ENCODE peak calls at places on chromosomes 16 and 17, in eight cellular contexts. One of them, this sample, is unnamed.

GRCh38 chr17:17305282-17305801 is 2.2 kb downstream of the NT5M start:
- DNase-seq in upper lobe of right lung: no peak
- DNase-seq in left lung: peak; percentile 39
- DNase-seq in transverse colon: peak; percentile 57
- DNase-seq in psoas muscle: no peak
- DNase-seq in tibial nerve: no peak
- DNase-seq in heart left ventricle: no peak
- DNase-seq in body of pancreas: peak; percentile 25
- DNase-seq in this sample: no peak

GRCh38 chr16:52265446-52265861 is 281.5 kb downstream of the TOX3 start:
- DNase-seq in body of pancreas: no peak
- DNase-seq in upper lobe of right lung: no peak
- DNase-seq in transverse colon: no peak
- DNase-seq in psoas muscle: no peak
- DNase-seq in left lung: no peak
- DNase-seq in tibial nerve: no peak
- DNase-seq in heart left ventricle: no peak
- DNase-seq in this sample: no peak

GRCh38 chr17:4599505-4600281 is 15.4 kb downstream of the SMTNL2 start:
- DNase-seq in tibial nerve: no peak
- DNase-seq in heart left ventricle: peak; percentile 79
- DNase-seq in left lung: peak; percentile 68
- DNase-seq in psoas muscle: peak; percentile 92
- DNase-seq in body of pancreas: no peak
- DNase-seq in upper lobe of right lung: no peak
- DNase-seq in transverse colon: no peak
- DNase-seq in this sample: no peak

GRCh38 chr16:72974142-72974769 is 73.7 kb downstream of the ZFHX3 start:
- DNase-seq in body of pancreas: peak; percentile 88
- DNase-seq in left lung: no peak
- DNase-seq in tibial nerve: no peak
- DNase-seq in heart left ventricle: no peak
- DNase-seq in transverse colon: no peak
- DNase-seq in psoas muscle: no peak
- DNase-seq in upper lobe of right lung: no peak
- DNase-seq in this sample: no peak

GRCh38 chr16:81755915-81756644 is 23.0 kb upstream of the PLCG2 start:
- DNase-seq in body of pancreas: no peak
- DNase-seq in tibial nerve: no peak
- DNase-seq in upper lobe of right lung: no peak
- DNase-seq in left lung: no peak
- DNase-seq in heart left ventricle: peak; percentile 58
- DNase-seq in psoas muscle: peak; percentile 53
- DNase-seq in transverse colon: no peak
- DNase-seq in this sample: no peak

GRCh38 chr17:6269474-6269873 is 165.4 kb downstream of the AIPL1 start:
- DNase-seq in body of pancreas: no peak
- DNase-seq in psoas muscle: no peak
- DNase-seq in left lung: no peak
- DNase-seq in transverse colon: peak; percentile 10
- DNase-seq in upper lobe of right lung: no peak
- DNase-seq in heart left ventricle: peak; percentile 42
- DNase-seq in tibial nerve: no peak
- DNase-seq in this sample: no peak

GRCh38 chr17:59707182-59707970 is at the start of the genes PTRH2 and VMP1:
- DNase-seq in left lung: peak; percentile 99
- DNase-seq in heart left ventricle: peak; percentile 99
- DNase-seq in tibial nerve: peak; percentile 96
- DNase-seq in body of pancreas: peak; percentile 99
- DNase-seq in transverse colon: peak; percentile 98
- DNase-seq in upper lobe of right lung: peak; percentile 99
- DNase-seq in psoas muscle: peak; percentile 99
- DNase-seq in this sample: peak; percentile 98

GRCh38 chr17:80632046-80632581 is 87.5 kb downstream of the RPTOR start:
- DNase-seq in upper lobe of right lung: no peak
- DNase-seq in left lung: no peak
- DNase-seq in heart left ventricle: no peak
- DNase-seq in tibial nerve: no peak
- DNase-seq in transverse colon: no peak
- DNase-seq in body of pancreas: no peak
- DNase-seq in psoas muscle: no peak
- DNase-seq in this sample: no peak

GRCh38 chr16:68206224-68206623 is 29.7 kb downstream of the ESRP2 start:
- DNase-seq in heart left ventricle: no peak
- DNase-seq in upper lobe of right lung: no peak
- DNase-seq in tibial nerve: no peak
- DNase-seq in left lung: no peak
- DNase-seq in psoas muscle: no peak
- DNase-seq in transverse colon: no peak
- DNase-seq in body of pancreas: no peak
- DNase-seq in this sample: no peak

GRCh38 chr16:68367440-68367839 is 56.6 kb downstream of the PRMT7 start:
- DNase-seq in tibial nerve: no peak
- DNase-seq in transverse colon: no peak
- DNase-seq in heart left ventricle: no peak
- DNase-seq in left lung: no peak
- DNase-seq in upper lobe of right lung: no peak
- DNase-seq in body of pancreas: no peak
- DNase-seq in psoas muscle: no peak
- DNase-seq in this sample: no peak

GRCh38 chr17:71578446-71578845 is 542.4 kb upstream of the SOX9 start:
- DNase-seq in left lung: no peak
- DNase-seq in upper lobe of right lung: no peak
- DNase-seq in heart left ventricle: no peak
- DNase-seq in tibial nerve: no peak
- DNase-seq in body of pancreas: no peak
- DNase-seq in transverse colon: no peak
- DNase-seq in psoas muscle: no peak
- DNase-seq in this sample: no peak

GRCh38 chr16:30535106-30535776 is 583 bp upstream of the ZNF747 start:
- DNase-seq in tibial nerve: no peak
- DNase-seq in upper lobe of right lung: no peak
- DNase-seq in transverse colon: no peak
- DNase-seq in heart left ventricle: no peak
- DNase-seq in body of pancreas: no peak
- DNase-seq in psoas muscle: no peak
- DNase-seq in left lung: no peak
- DNase-seq in this sample: no peak

GRCh38 chr17:77666881-77667395 is 291.6 kb upstream of the TNRC6C start:
- DNase-seq in psoas muscle: no peak
- DNase-seq in tibial nerve: no peak
- DNase-seq in heart left ventricle: no peak
- DNase-seq in left lung: no peak
- DNase-seq in transverse colon: peak; percentile 17
- DNase-seq in upper lobe of right lung: peak; percentile 33
- DNase-seq in body of pancreas: no peak
- DNase-seq in this sample: no peak

GRCh38 chr17:82330322-82331239 is 3.0 kb downstream of the SECTM1 start:
- DNase-seq in upper lobe of right lung: peak; percentile 72
- DNase-seq in left lung: no peak
- DNase-seq in tibial nerve: no peak
- DNase-seq in psoas muscle: peak; percentile 75
- DNase-seq in heart left ventricle: peak; percentile 61
- DNase-seq in body of pancreas: no peak
- DNase-seq in transverse colon: peak; percentile 68
- DNase-seq in this sample: no peak

GRCh38 chr17:47982645-47983440 is 11.9 kb downstream of the CDK5RAP3 start:
- DNase-seq in transverse colon: no peak
- DNase-seq in heart left ventricle: no peak
- DNase-seq in upper lobe of right lung: no peak
- DNase-seq in tibial nerve: no peak
- DNase-seq in left lung: no peak
- DNase-seq in psoas muscle: no peak
- DNase-seq in body of pancreas: no peak
- DNase-seq in this sample: no peak

GRCh38 chr17:42521036-42521435 is 15.0 kb upstream of the NAGLU start:
- DNase-seq in body of pancreas: no peak
- DNase-seq in transverse colon: no peak
- DNase-seq in tibial nerve: no peak
- DNase-seq in heart left ventricle: no peak
- DNase-seq in psoas muscle: no peak
- DNase-seq in upper lobe of right lung: no peak
- DNase-seq in left lung: no peak
- DNase-seq in this sample: no peak

GRCh38 chr16:6636457-6636856 is 696.2 kb upstream of the RBFOX1 start:
- DNase-seq in tibial nerve: no peak
- DNase-seq in heart left ventricle: no peak
- DNase-seq in body of pancreas: no peak
- DNase-seq in transverse colon: no peak
- DNase-seq in left lung: no peak
- DNase-seq in upper lobe of right lung: no peak
- DNase-seq in psoas muscle: no peak
- DNase-seq in this sample: no peak

GRCh38 chr16:6634151-6634550 is 698.5 kb upstream of the RBFOX1 start:
- DNase-seq in heart left ventricle: no peak
- DNase-seq in upper lobe of right lung: no peak
- DNase-seq in tibial nerve: no peak
- DNase-seq in left lung: no peak
- DNase-seq in psoas muscle: no peak
- DNase-seq in body of pancreas: peak; percentile 6
- DNase-seq in transverse colon: no peak
- DNase-seq in this sample: no peak

GRCh38 chr16:6629110-6629509 is 703.5 kb upstream of the RBFOX1 start:
- DNase-seq in transverse colon: no peak
- DNase-seq in heart left ventricle: no peak
- DNase-seq in body of pancreas: no peak
- DNase-seq in upper lobe of right lung: no peak
- DNase-seq in left lung: no peak
- DNase-seq in tibial nerve: no peak
- DNase-seq in psoas muscle: no peak
- DNase-seq in this sample: no peak

DNA sequence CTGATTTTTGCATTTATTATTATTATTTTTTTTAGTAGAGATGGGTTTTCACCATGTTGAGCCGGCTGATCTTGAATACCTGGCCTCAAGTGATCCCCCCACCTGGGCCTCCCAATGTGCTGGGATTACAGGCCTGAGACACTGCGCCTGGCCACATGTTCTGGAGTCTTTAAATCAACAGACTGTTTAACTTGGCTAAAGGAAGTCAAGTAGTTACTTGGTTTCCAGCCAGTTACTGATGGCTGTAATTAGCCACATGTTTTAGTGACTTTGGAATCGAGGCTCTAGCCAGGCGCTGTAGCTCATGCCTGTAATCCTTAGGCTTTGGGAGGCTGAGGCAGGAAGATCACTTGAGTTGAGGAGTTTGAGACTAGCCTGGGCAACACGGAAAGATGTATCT is 699.2 kb upstream of the RBFOX1 start:
- DNase-seq in transverse colon: no peak
- DNase-seq in tibial nerve: no peak
- DNase-seq in heart left ventricle: no peak
- DNase-seq in upper lobe of right lung: no peak
- DNase-seq in body of pancreas: peak; percentile 3
- DNase-seq in psoas muscle: no peak
- DNase-seq in left lung: no peak
- DNase-seq in this sample: no peak
- TF ChIP-seq CTCF in transverse colon: no peak
- TF ChIP-seq CTCF in tibial nerve: no peak
- TF ChIP-seq CTCF in heart left ventricle: no peak
- TF ChIP-seq CTCF in upper lobe of right lung: no peak
- TF ChIP-seq CTCF in body of pancreas: no peak
- TF ChIP-seq CTCF in psoas muscle: no peak
- TF ChIP-seq CTCF in left lung: no peak
- TF ChIP-seq CTCF in this sample: no peak

DNA sequence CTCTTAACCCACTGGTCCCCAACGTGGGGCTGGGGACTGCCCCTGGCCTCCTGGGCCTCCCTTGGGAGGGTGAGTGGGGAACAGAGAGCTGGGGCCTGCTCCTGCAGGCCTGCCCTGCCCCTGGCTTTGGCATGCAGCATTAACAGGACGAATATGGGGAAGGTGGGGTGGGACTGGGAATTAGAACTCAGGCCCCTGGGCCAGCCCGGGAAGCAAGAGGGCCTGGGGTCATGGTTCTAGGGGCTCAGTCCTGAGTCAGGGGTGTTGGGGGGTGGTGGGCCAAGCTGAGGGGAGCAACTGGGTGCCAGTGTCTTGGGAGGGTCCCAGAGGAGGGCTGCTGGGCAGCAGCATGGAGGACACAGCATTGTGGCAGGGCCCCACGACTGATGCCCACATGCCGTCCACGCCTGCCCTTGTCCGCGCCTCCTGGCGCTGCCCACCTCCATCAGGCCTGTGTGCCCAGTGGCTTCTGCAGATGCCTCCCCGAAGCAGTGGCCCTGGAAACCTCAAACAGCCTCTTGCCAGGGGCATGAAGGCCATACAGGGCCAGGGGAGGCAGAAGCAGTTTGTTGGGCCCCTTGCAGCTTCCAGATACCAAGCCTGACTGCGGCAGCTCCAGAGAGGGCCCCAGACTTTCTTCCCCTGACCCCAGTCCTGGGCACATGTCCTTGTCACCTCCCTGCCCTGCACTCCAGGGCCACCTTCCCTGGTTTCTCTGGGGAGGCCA is 4.8 kb downstream of the MAP2K3 start:
- DNase-seq in psoas muscle: no peak
- DNase-seq in transverse colon: no peak
- DNase-seq in body of pancreas: no peak
- DNase-seq in tibial nerve: no peak
- DNase-seq in upper lobe of right lung: no peak
- DNase-seq in left lung: no peak
- DNase-seq in heart left ventricle: no peak
- DNase-seq in this sample: no peak
- H3K4me1 ChIP-seq in psoas muscle: peaks cover 55% of the 10 kb centered on the region
- H3K4me1 ChIP-seq in transverse colon: peaks cover 42% of the 10 kb centered on the region
- H3K4me1 ChIP-seq in body of pancreas: peaks cover 59% of the 10 kb centered on the region
- H3K4me1 ChIP-seq in tibial nerve: peaks cover 63% of the 10 kb centered on the region
- H3K4me1 ChIP-seq in upper lobe of right lung: peaks cover 38% of the 10 kb centered on the region
- H3K4me1 ChIP-seq in left lung: peaks cover 31% of the 10 kb centered on the region
- H3K4me1 ChIP-seq in heart left ventricle: peaks cover 32% of the 10 kb centered on the region
- H3K4me1 ChIP-seq in this sample: peaks cover 62% of the 10 kb centered on the region

DNA sequence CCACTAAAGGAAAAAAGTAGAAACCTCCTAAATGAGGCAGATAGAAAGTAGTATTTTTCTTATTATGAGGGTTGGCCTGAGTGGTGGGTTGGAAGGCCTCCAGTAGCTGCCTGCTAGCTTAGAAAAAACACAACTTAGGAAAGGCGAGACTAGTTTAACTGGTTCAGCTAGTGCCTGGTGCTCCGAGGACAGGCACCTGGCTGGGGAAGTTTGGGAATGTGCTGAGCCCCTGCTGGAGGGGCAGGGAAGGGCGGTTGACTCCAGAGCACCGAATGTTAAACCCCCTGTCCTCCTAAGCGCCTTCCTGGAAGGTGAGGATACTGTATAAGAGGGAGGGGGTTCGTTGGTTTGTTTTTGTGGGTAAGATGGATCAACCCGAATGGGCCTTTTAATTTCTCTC is 19.9 kb downstream of the LDHD start:
- DNase-seq in transverse colon: peak; percentile 44
- DNase-seq in body of pancreas: peak; percentile 79
- DNase-seq in psoas muscle: no peak
- DNase-seq in left lung: peak; percentile 67
- DNase-seq in tibial nerve: no peak
- DNase-seq in heart left ventricle: no peak
- DNase-seq in upper lobe of right lung: peak; percentile 77
- DNase-seq in this sample: no peak
- TF ChIP-seq CTCF in transverse colon: peak; percentile 52
- TF ChIP-seq CTCF in body of pancreas: peak; percentile 72
- TF ChIP-seq CTCF in psoas muscle: peak; percentile 13
- TF ChIP-seq CTCF in left lung: peak; percentile 22
- TF ChIP-seq CTCF in tibial nerve: no peak
- TF ChIP-seq CTCF in heart left ventricle: peak; percentile 7
- TF ChIP-seq CTCF in upper lobe of right lung: peak; percentile 44
- TF ChIP-seq CTCF in this sample: peak; percentile 12

GRCh38 chr17:7313890-7314718 is 1.1 kb downstream of the GPS2 start:
- DNase-seq in left lung: no peak
- DNase-seq in body of pancreas: no peak
- DNase-seq in transverse colon: no peak
- DNase-seq in psoas muscle: no peak
- DNase-seq in upper lobe of right lung: no peak
- DNase-seq in tibial nerve: no peak
- DNase-seq in heart left ventricle: no peak
- DNase-seq in this sample: no peak
- H3K4me1 ChIP-seq in left lung: peaks cover 28% of the 10 kb centered on the region
- H3K4me1 ChIP-seq in body of pancreas: peaks cover 57% of the 10 kb centered on the region
- H3K4me1 ChIP-seq in transverse colon: peaks cover 30% of the 10 kb centered on the region
- H3K4me1 ChIP-seq in psoas muscle: peaks cover 59% of the 10 kb centered on the region
- H3K4me1 ChIP-seq in upper lobe of right lung: peaks cover 33% of the 10 kb centered on the region
- H3K4me1 ChIP-seq in tibial nerve: peaks cover 63% of the 10 kb centered on the region
- H3K4me1 ChIP-seq in heart left ventricle: peaks cover 28% of the 10 kb centered on the region
- H3K4me1 ChIP-seq in this sample: peaks cover 58% of the 10 kb centered on the region